ENCODE peak calls at places on chromosomes 11 and 22, in five cellular contexts. Z is GM12878, E is Peyer's patch, V is coronary artery, W is H1. P is an unnamed sample.

GRCh38 chr11:11344045-11344444 is 9.0 kb downstream of the CSNK2A3 start:
- DNase-seq in V (no peak), W (no peak), E (no peak), Z (no peak), P (no peak)

GRCh38 chr11:10573556-10573955 is 5.1 kb upstream of the LYVE1 start:
- DNase-seq in W (no peak), V (no peak), Z (no peak), E (no peak), P (no peak)

GRCh38 chr11:115528217-115528616 is 24.0 kb upstream of the CADM1 start:
- DNase-seq in E (no peak), Z (no peak), V (no peak), W (no peak), P (no peak)

GRCh38 chr11:109619498-109619897 is 197.5 kb downstream of the C11orf87 start:
- DNase-seq in E (no peak), Z (no peak), V (no peak), W (no peak), P (no peak)

GRCh38 chr22:29798318-29798717 is 31.1 kb downstream of the UQCR10 start:
- DNase-seq in E (no peak), Z (peak; percentile 46), V (no peak), W (no peak), P (no peak)

GRCh38 chr11:130728185-130729160 is 187.8 kb downstream of the SNX19 start:
- DNase-seq in E (no peak), V (no peak), W (no peak), Z (no peak), P (no peak)

GRCh38 chr22:21646608-21647590 is 4.8 kb downstream of the SDF2L1 start:
- DNase-seq in V (no peak), Z (peak; percentile 52), W (no peak), E (peak; percentile 71), P (peak; percentile 84)

GRCh38 chr11:119166368-119167076 is 2.0 kb upstream of the NLRX1 start:
- DNase-seq in Z (no peak), E (no peak), V (no peak), W (no peak), P (no peak)

GRCh38 chr11:86537541-86538222 is 134.7 kb downstream of the ME3 start:
- DNase-seq in W (no peak), E (no peak), Z (no peak), V (no peak), P (no peak)
- TF ChIP-seq CTCF in W (no peak), E (no peak), Z (no peak), V (no peak), P (no peak)

DNA sequence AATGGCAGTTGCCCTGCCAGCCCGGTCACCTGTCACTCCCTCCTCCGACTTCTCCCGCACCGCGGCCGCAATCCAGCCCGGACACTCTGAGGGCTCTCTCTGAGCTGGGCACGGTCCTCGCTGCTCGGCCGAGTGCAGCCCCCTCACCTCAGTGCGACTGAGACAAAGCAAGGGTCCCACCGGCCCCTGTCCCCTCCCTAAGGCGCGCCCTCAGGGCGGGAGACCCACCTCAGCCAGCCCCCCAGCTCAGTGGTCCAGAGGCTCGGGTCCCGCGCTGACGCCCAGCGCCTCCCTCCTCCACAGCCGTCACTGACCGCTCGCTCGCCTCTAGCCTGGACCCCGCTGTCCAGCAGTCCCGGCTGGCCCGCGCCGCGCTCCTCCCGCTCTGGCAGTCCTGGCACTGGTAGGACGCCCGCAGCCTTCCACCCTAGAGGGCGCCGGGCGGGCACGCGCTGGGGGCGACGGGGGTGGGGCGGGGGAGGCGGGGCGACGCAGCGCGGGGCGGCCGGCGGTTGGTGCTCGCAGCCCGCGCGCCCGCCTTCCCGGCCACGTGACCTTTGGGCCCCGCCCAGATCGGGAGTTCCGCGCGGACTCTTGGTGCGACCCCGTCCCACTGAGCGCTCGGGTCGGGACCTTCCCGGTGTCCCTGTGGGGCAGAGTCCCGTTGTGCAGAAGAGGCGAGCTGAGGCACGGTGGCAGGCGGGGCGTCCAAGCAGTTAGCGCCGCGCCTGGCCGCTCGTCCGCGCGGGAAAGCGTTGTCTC is 7.9 kb upstream of the L3MBTL2 start:
- DNase-seq in W (no peak), E (peak; percentile 93), V (peak; percentile 90), Z (no peak), P (peak; percentile 70)
- TF ChIP-seq CTCF in W (no peak), E (no peak), V (no peak), Z (no peak), P (peak; percentile 24)

GRCh38 chr22:43828711-43829447 is 16.8 kb upstream of the EFCAB6 start:
- DNase-seq in Z (no peak), W (no peak), V (peak; percentile 91), E (peak; percentile 37), P (no peak)
- TF ChIP-seq CTCF in Z (no peak), W (peak; percentile 55), V (peak; percentile 10), E (no peak), P (no peak)

DNA sequence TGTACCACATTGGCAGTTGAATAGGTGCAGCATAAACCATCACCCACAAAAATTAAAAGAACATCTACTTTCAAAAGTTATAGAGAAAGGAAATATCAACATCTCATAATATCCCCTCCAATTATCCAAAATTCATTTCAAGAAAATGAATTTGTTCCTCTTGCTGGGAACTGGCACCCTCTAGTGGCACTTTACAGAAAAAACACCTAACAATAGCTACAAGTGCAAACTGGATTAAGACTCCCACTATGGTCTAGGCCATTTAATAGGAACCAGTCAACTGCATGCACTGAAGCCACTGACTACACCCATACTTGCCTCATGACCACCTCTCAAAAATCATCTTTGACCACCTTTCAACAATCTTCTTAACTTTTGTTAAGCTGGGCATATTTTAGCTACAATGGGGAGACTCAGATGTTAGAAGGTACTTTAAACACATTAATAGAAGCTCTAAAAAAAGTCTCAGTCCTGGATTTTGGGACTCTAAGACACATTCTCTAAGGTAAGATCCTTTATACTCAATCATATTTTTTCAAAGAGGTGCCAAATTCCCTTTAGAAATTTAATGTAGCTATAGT is 17.3 kb downstream of the TRAF6 start:
- DNase-seq in W (no peak), V (no peak), E (no peak), Z (no peak), P (no peak)
- TF ChIP-seq CTCF in W (no peak), V (peak; percentile 62), E (peak; percentile 74), Z (peak; percentile 70), P (peak; percentile 86)

GRCh38 chr22:41091139-41092022 is 1.0 kb upstream of the EP300 start:
- DNase-seq in V (peak; percentile 100), E (peak; percentile 100), Z (peak; percentile 92), W (peak; percentile 96), P (peak; percentile 65)
- TF ChIP-seq CTCF in V (no peak), E (peak; percentile 3), Z (no peak), W (no peak), P (no peak)

GRCh38 chr11:102596578-102596977 is 28.6 kb downstream of the MMP20 start:
- DNase-seq in W (no peak), V (no peak), E (no peak), Z (no peak), P (no peak)
- TF ChIP-seq CTCF in W (no peak), V (no peak), E (no peak), Z (no peak), P (no peak)

DNA sequence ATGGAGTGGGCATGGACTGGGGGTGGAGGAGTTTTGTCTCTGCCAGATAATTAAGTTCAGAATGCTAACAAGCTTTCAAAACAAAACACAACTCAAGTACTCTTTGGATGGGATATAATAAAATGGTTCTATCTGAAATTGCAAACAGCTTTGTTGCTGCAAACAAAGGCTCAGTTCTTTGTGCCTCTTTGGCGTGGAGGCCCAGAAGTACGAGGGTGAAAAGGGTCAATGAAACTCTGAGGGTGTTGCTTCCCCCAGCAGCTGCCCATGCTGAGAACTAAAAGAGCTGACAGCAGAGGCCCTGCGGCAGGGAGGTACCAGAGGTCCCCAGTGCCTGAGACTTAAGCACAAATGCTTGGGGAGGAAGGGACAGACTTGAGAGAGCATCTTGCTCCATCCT is 26.5 kb upstream of the IGSF22 start:
- DNase-seq in W (no peak), Z (no peak), E (no peak), V (no peak), P (no peak)
- TF ChIP-seq CTCF in W (no peak), Z (no peak), E (no peak), V (no peak), P (no peak)

GRCh38 chr11:34343686-34344085 is 14.1 kb downstream of the ABTB2 start:
- DNase-seq in V (no peak), W (no peak), Z (no peak), E (no peak), P (no peak)

GRCh38 chr11:34343153-34343552 is 14.7 kb downstream of the ABTB2 start:
- DNase-seq in E (no peak), Z (no peak), V (no peak), W (no peak), P (no peak)

GRCh38 chr11:34340653-34341052 is 17.2 kb downstream of the ABTB2 start:
- DNase-seq in Z (no peak), W (no peak), E (no peak), V (no peak), P (no peak)

GRCh38 chr11:34341096-34341495 is 16.7 kb downstream of the ABTB2 start:
- DNase-seq in Z (no peak), W (no peak), E (no peak), V (no peak), P (no peak)

DNA sequence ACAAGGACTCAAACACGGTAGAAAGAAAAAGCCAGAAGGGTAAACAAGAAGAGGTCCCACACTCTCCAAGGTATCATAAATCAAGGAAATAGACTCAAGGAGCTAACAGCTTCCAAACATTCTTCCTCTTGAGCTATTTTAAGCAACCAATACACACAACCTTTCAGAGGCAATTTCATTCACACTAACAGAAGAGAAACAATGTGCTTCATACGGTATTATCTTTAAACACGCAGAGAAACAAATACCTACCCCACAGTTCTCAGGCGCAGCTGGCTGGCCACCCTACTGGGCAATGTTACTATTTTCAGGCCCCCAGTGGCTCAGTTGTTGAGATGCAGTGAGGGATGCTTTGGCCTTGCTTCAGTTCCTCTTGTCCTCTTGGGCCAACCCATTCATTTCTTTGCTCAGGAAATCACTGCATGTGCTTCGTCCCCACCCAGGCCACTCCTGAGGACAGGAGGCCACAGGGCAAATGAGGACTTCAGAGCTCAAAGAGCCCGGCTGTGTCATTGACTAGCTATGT is 15.7 kb downstream of the ABTB2 start:
- DNase-seq in W (no peak), E (peak; percentile 74), V (no peak), Z (no peak), P (no peak)
- TF ChIP-seq CTCF in W (no peak), E (no peak), V (no peak), Z (no peak), P (no peak)

DNA sequence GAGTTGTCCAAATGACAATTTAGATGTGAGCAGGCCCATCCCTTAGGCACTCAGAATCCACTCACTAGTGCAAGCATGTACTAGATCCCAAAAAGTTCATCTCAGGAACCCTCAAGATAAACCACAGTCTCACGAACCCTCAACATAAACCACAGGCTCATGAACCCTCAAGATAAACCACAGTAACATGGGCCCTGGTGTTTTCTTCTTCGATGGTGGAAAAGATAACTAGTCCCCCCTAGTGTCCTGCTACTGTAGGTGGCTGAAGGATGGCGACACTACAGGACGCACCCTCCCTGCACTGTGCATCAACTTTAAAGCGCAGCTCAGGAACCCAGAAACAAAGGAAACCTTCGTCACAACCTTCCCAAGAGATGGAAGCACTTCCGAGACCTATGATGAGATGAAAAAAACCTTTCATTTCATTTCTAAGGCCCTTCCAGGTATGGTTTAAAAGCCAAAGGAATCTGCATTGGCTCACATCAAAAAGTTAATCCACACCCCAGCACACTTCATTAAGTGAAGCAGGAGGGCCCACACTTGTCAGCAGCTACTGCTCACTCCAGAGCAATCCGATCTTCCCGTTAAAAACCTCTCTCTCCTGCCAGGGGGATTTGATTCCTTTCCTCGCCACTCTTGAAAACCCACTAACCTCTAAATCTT is 2.4 kb downstream of the LARGE1 start:
- DNase-seq in E (no peak), W (no peak), Z (peak; percentile 37), V (no peak), P (no peak)
- TF ChIP-seq CTCF in E (peak; percentile 28), W (peak; percentile 52), Z (peak; percentile 55), V (no peak), P (peak; percentile 27)

P was measured in D721Med.